ENCODE peak calls at places on chromosomes 4 and X, in four cellular contexts. G, Q, S and J are unnamed samples. For H3K79me2, the result is how much of the 10 kb centered on the place peaks cover.

GRCh38 chr4:1805493-1806222 is 12.6 kb downstream of the FGFR3 start:
- DNase-seq in G (no peak), Q (no peak), S (no peak), J (no peak)

GRCh38 chr4:113971706-113972360 is 7.6 kb downstream of the ARSJ start:
- DNase-seq in Q (no peak), S (no peak), G (no peak), J (no peak)

GRCh38 chr4:6546681-6547447 is 28.1 kb upstream of the MAN2B2 start:
- DNase-seq in G (no peak), S (peak), Q (peak), J (peak)

GRCh38 chr4:125022855-125023501 is 291.8 kb upstream of the FAT4 start:
- DNase-seq in G (no peak), Q (no peak), S (peak), J (no peak)

GRCh38 chrX:10660171-10660570 is 39.8 kb upstream of the MID1 start:
- DNase-seq in G (no peak), Q (peak), S (no peak), J (no peak)

GRCh38 chr4:156654410-156654809 is 317.2 kb downstream of the PDGFC start:
- DNase-seq in S (no peak), Q (no peak), G (no peak), J (no peak)

GRCh38 chrX:152038798-152039197 is 64.3 kb upstream of the GABRE start:
- DNase-seq in G (no peak), Q (no peak), S (no peak), J (no peak)

GRCh38 chrX:115521717-115522116 is 39.3 kb upstream of the PLS3 start:
- DNase-seq in S (no peak), G (no peak), Q (no peak), J (no peak)

GRCh38 chrX:12013220-12013619 is 125.1 kb upstream of the FRMPD4 start:
- DNase-seq in Q (no peak), G (no peak), S (no peak), J (no peak)

GRCh38 chr4:27010334-27010940 is 149.8 kb downstream of the STIM2 start:
- DNase-seq in Q (no peak), G (peak), S (peak), J (peak)

GRCh38 chr4:27059446-27059845 is 198.8 kb downstream of the STIM2 start:
- DNase-seq in S (no peak), Q (no peak), G (no peak), J (no peak)

GRCh38 chrX:39693298-39693697 is 404.5 kb downstream of the BCOR start:
- DNase-seq in S (peak), G (no peak), Q (no peak), J (no peak)

GRCh38 chr4:147312376-147313046 is 168.4 kb upstream of the EDNRA start:
- DNase-seq in G (no peak), Q (no peak), S (no peak), J (no peak)

GRCh38 chrX:143781103-143781502 is 60.6 kb upstream of the SPANXN2 start:
- DNase-seq in Q (no peak), G (no peak), S (no peak), J (no peak)

GRCh38 chr4:54439831-54440243 is 210.7 kb downstream of the PDGFRA start:
- DNase-seq in Q (no peak), G (no peak), S (peak), J (no peak)

GRCh38 chr4:29075366-29075765 is 1644.8 kb upstream of the PCDH7 start:
- DNase-seq in S (no peak), Q (no peak), G (no peak), J (no peak)

GRCh38 chr4:138078264-138078663 is 163.9 kb downstream of the SLC7A11 start:
- DNase-seq in G (no peak), Q (no peak), S (no peak), J (no peak)

GRCh38 chrX:96424007-96424406 is 260.6 kb upstream of the DIAPH2 start:
- DNase-seq in G (no peak), S (no peak), Q (no peak), J (no peak)

GRCh38 chr4:98641906-98642668 is 16.3 kb downstream of the TSPAN5 start:
- DNase-seq in Q (no peak), G (no peak), S (no peak), J (no peak)

GRCh38 chr4:126004936-126005335 is 690.2 kb downstream of the FAT4 start:
- DNase-seq in S (no peak), G (no peak), Q (no peak), J (no peak)

GRCh38 chr4:141246683-141247429 is 26.2 kb downstream of the ZNF330 start:
- DNase-seq in S (no peak), G (no peak), Q (no peak), J (no peak)

GRCh38 chr4:74159397-74159709 is 1.4 kb downstream of the MTHFD2L start:
- DNase-seq in Q (no peak), S (no peak), G (no peak), J (no peak)
- H3K79me2 ChIP-seq in Q (half or more), S (half or more), G (under half), J (half or more)

GRCh38 chr4:168607215-168607614 is 110.4 kb downstream of the PALLD start:
- DNase-seq in G (no peak), S (no peak), Q (no peak), J (no peak)

GRCh38 chr4:168604496-168605373 is 107.9 kb downstream of the PALLD start:
- DNase-seq in G (no peak), Q (no peak), S (no peak), J (peak)

GRCh38 chr4:168601899-168602298 is 105.0 kb downstream of the PALLD start:
- DNase-seq in S (no peak), Q (no peak), G (no peak), J (no peak)

GRCh38 chr4:168608771-168609170 is 111.9 kb downstream of the PALLD start:
- DNase-seq in S (no peak), Q (no peak), G (no peak), J (no peak)

GRCh38 chr4:168605411-168605810 is 108.6 kb downstream of the PALLD start:
- DNase-seq in Q (no peak), S (no peak), G (no peak), J (no peak)
- TF ChIP-seq EGR1 in Q (no peak), S (no peak), G (no peak), J (no peak)

DNA sequence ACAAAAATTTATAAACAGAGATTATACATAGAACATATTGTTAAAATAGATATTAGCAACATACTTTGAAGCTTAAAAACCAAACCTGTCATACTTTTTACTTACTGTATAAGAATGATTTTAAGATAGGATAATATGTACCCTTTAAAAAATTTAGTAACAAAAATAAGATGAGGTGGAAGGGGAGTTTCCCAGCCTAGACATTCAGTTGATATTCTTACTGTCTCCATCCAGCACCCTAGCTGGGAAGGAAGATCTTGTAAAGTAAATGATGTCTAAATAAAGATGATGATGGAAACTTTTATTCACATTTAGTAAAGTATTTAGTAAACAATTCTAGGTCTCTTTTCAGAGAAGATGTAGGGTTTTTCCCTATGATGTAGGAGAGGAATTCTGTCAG is 136.7 kb downstream of the RAPGEF2 start:
- DNase-seq in G (no peak), S (no peak), Q (no peak), J (no peak)
- H3K79me2 ChIP-seq in G (under half), S (under half), Q (under half), J (under half)

GRCh38 chr4:3371581-3372001 is 70.2 kb upstream of the HGFAC start:
- DNase-seq in S (no peak), G (no peak), Q (no peak), J (no peak)
- TF ChIP-seq EGR1 in S (no peak), G (no peak), Q (no peak), J (no peak)

GRCh38 chr4:4518747-4519146 is 23.1 kb downstream of the STX18 start:
- DNase-seq in S (no peak), Q (no peak), G (no peak), J (no peak)

GRCh38 chr4:4524364-4524763 is 17.5 kb downstream of the STX18 start:
- DNase-seq in S (peak), G (peak), Q (no peak), J (no peak)

GRCh38 chr4:4521767-4522166 is 20.1 kb downstream of the STX18 start:
- DNase-seq in G (no peak), Q (no peak), S (no peak), J (no peak)

GRCh38 chr4:4519296-4519898 is 22.5 kb downstream of the STX18 start:
- DNase-seq in G (no peak), Q (no peak), S (peak), J (peak)

DNA sequence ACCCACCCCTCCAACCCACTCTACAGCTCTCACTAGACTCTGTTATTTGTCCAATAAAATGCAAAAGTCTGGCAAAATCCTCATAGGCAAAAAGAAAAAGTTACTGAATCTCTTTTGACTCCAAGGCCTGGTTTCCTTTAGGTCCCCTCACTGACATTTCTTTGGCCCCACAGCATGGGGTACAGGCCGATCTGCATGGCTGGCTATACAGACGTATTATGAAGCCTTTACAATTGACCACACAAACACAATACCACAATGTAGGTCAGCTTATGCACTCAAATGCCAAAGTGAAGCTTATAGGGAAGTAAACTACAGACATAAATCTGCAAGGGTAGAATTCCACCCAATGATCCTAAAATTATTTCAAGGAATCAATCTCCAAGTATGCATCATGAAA is 20.8 kb downstream of the STX18 start:
- DNase-seq in S (no peak), Q (no peak), G (peak), J (no peak)
- H3K79me2 ChIP-seq in S (under half), Q (under half), G (half or more), J (half or more)

GRCh38 chrX:130974323-130974722 is 71.3 kb upstream of the ENOX2 start:
- DNase-seq in Q (no peak), S (peak), G (no peak), J (no peak)
- TF ChIP-seq EGR1 in Q (no peak), S (no peak), G (no peak), J (no peak)

DNA sequence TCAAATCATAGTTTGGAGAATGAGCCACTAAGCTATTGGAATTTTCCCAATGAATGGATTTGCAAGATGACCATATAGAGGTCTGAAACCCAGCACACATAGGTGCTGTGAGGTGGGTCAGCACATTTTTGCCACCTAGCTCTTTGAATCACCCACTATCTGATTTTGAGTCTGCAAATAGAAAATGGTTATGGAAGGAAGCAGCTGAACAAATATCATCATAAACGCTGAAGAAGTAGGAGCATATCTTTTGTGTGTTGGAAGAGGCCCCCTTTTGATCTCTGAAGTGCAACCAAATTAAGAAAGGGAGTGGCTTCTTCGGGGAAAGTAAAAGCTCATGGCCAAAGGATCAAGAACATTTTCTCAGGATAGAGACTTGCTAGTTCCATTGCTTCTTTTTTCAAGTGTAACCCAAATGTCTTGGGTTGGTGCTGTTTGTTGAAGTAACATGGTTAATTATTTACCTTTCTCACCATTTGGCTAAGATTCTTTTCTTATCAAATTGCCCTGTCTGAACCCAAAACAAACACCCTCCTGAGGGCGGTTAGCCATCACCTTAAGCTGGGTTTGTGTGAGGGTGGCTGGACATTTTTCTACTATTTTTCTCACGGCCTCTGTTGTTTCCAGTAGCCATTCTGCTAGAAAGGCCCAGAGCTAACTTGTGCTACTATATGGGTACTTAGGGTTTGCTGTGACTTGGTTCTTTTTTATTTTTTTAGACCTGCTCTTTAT is 18.4 kb upstream of the SORBS2 start:
- DNase-seq in S (no peak), G (no peak), Q (no peak), J (no peak)
- H3K79me2 ChIP-seq in S (under half), G (under half), Q (under half), J (under half)

GRCh38 chrX:110743679-110744340 is 51.8 kb downstream of the CHRDL1 start:
- DNase-seq in G (no peak), Q (no peak), S (no peak), J (no peak)
- TF ChIP-seq EGR1 in G (no peak), Q (no peak), S (no peak), J (no peak)

GRCh38 chr4:25870081-25870480 is 7.3 kb upstream of the SEL1L3 start:
- DNase-seq in G (peak), Q (no peak), S (no peak), J (no peak)
- H3K79me2 ChIP-seq in G (under half), Q (under half), S (under half), J (under half)

GRCh38 chrX:75609361-75609760 is 86.5 kb upstream of the ZDHHC15 start:
- DNase-seq in Q (no peak), S (no peak), G (no peak), J (no peak)

GRCh38 chrX:75603833-75604232 is 81.0 kb upstream of the ZDHHC15 start:
- DNase-seq in S (peak), G (no peak), Q (no peak), J (no peak)
- TF ChIP-seq EGR1 in S (no peak), G (no peak), Q (no peak), J (no peak)